ENCODE peak calls at places on chromosomes 5 and 9, in five cellular contexts. A is ACHN, T is IMR-90, V is anterior cingulate cortex, D is smooth muscle cell of the brain vasculature. B is an unnamed sample.

GRCh38 chr5:117255211-117256032 is 680.8 kb upstream of the SEMA6A start:
- DNase-seq in V (no peak), A (no peak), D (no peak), T (no peak), B (no peak)

GRCh38 chr5:76145945-76146344 is 62.8 kb downstream of the SV2C start:
- DNase-seq in A (peak), D (no peak), V (no peak), T (peak), B (no peak)

GRCh38 chr9:34370970-34371880 is 5.5 kb downstream of the MYORG start:
- DNase-seq in T (no peak), V (no peak), A (no peak), D (no peak), B (no peak)

GRCh38 chr5:52997424-52997823 is 8.3 kb downstream of the ITGA2 start:
- DNase-seq in T (no peak), V (peak), D (no peak), A (no peak), B (peak)

GRCh38 chr5:69493235-69493925 is 790 bp downstream of the OCLN start:
- DNase-seq in T (no peak), D (no peak), A (peak), V (no peak), B (peak)

GRCh38 chr9:32783168-32783891 is at the start of gene TMEM215:
- DNase-seq in V (peak), A (peak), D (no peak), T (no peak), B (no peak)

GRCh38 chr5:96196890-96197289 is 235.2 kb upstream of the ELL2 start:
- DNase-seq in A (no peak), T (no peak), D (no peak), V (no peak), B (no peak)

GRCh38 chr5:149060325-149060724 is 2.5 kb downstream of the SH3TC2 start:
- DNase-seq in T (peak), D (no peak), A (peak), V (peak), B (peak)

GRCh38 chr5:115543931-115544370 is 624 bp downstream of the FEM1C start:
- DNase-seq in T (peak), A (peak), V (peak), D (no peak), B (no peak)

GRCh38 chr5:65825388-65826328 is 100.7 kb upstream of the ERBIN start:
- DNase-seq in A (no peak), D (no peak), V (no peak), T (no peak), B (no peak)

GRCh38 chr9:69027355-69028097 is 8.0 kb upstream of the FXN start:
- DNase-seq in V (no peak), D (no peak), A (peak), T (peak), B (no peak)

GRCh38 chr5:172789687-172790495 is 18.9 kb upstream of the DUSP1 start:
- DNase-seq in V (no peak), A (peak), T (no peak), D (no peak), B (no peak)

GRCh38 chr9:132804576-132805295 is 73.3 kb downstream of the AK8 start:
- DNase-seq in T (no peak), V (no peak), A (peak), D (no peak), B (no peak)

GRCh38 chr9:95147452-95147851 is 170.1 kb downstream of the FANCC start:
- DNase-seq in D (no peak), V (no peak), T (peak), A (no peak), B (no peak)

GRCh38 chr9:136209786-136210185 is 4.9 kb upstream of the LHX3 start:
- DNase-seq in D (no peak), A (no peak), T (no peak), V (no peak), B (no peak)

GRCh38 chr5:72955143-72955767 is 586 bp upstream of the FCHO2 start:
- DNase-seq in T (no peak), D (no peak), V (peak), A (peak), B (no peak)

GRCh38 chr5:113150821-113151220 is 174.2 kb downstream of the DCP2 start:
- DNase-seq in V (no peak), A (no peak), T (no peak), D (no peak), B (no peak)

GRCh38 chr5:138732933-138733332 is 20.3 kb upstream of the CTNNA1 start:
- DNase-seq in V (no peak), D (no peak), A (no peak), T (no peak), B (no peak)

GRCh38 chr9:93656426-93657222 is 80.2 kb downstream of the PHF2 start:
- DNase-seq in T (no peak), V (no peak), D (no peak), A (no peak), B (no peak)

GRCh38 chr5:35853652-35854051 is 3.0 kb upstream of the IL7R start:
- DNase-seq in T (no peak), V (no peak), D (no peak), A (no peak), B (no peak)

GRCh38 chr9:121434946-121435345 is 64.7 kb downstream of the GGTA1 start:
- DNase-seq in A (no peak), T (peak), D (no peak), V (no peak), B (no peak)

B was measured in dermis microvascular lymphatic vessel endothelial cell.